ENCODE peak calls at places on chromosomes 6 and 20, in six cellular contexts. I, M, D, R, X and Z are unnamed samples.

GRCh38 chr6:49946835-49947234 is 17.1 kb downstream of the DEFB114 start:
- DNase-seq in I (no peak), M (no peak), D (no peak), R (no peak), X (no peak), Z (no peak)

GRCh38 chr6:153129873-153130514 is 1.1 kb downstream of the RGS17 start:
- DNase-seq in I (no peak), M (no peak), D (no peak), R (peak; percentile 25), X (no peak), Z (peak; percentile 75)

GRCh38 chr6:111804627-111805235 is 68.5 kb downstream of the FYN start:
- DNase-seq in I (no peak), M (peak; percentile 96), D (peak; percentile 54), R (no peak), X (peak; percentile 34), Z (no peak)

GRCh38 chr6:25395731-25396130 is 116.6 kb downstream of the CARMIL1 start:
- DNase-seq in I (no peak), M (no peak), D (no peak), R (no peak), X (no peak), Z (no peak)

GRCh38 chr20:2873747-2874041 is 413 bp downstream of the PTPRA start:
- DNase-seq in I (no peak), M (no peak), D (no peak), R (peak; percentile 71), X (peak; percentile 36), Z (peak; percentile 90)

GRCh38 chr20:53547664-53548239 is 45.9 kb downstream of the ZNF217 start:
- DNase-seq in I (peak; percentile 74), M (peak; percentile 52), D (no peak), R (peak; percentile 78), X (peak; percentile 26), Z (no peak)

GRCh38 chr6:33628401-33628964 is 7.4 kb downstream of the ITPR3 start:
- DNase-seq in I (no peak), M (no peak), D (no peak), R (no peak), X (no peak), Z (no peak)

GRCh38 chr20:63890201-63890576 is 4.7 kb upstream of the DNAJC5 start:
- DNase-seq in I (no peak), M (no peak), D (no peak), R (no peak), X (no peak), Z (no peak)